ENCODE peak calls at places on chromosomes 4 and X, in eight cellular contexts. A is AG04450, G is fibroblast of lung, F is AG09309, C is astrocyte of the spinal cord, Q is GM12865, V is thoracic aorta, M is mammary epithelial cell. O is an unnamed sample.

GRCh38 chr4:174808836-174809235 is 20.2 kb downstream of the GLRA3 start:
- DNase-seq in A (no peak), G (no peak), F (no peak), C (no peak), Q (no peak), V (no peak), M (no peak), O (no peak)

GRCh38 chrX:118666521-118666920 is 60.9 kb upstream of the IL13RA1 start:
- DNase-seq in A (no peak), G (peak; percentile 16), F (no peak), C (peak; percentile 6), Q (no peak), V (no peak), M (no peak), O (no peak)

GRCh38 chr4:112189754-112190153 is 41.8 kb upstream of the AP1AR start:
- DNase-seq in A (no peak), G (no peak), F (no peak), C (no peak), Q (no peak), V (no peak), M (no peak), O (no peak)

GRCh38 chr4:4595252-4595651 is 53.4 kb upstream of the STX18 start:
- DNase-seq in A (no peak), G (no peak), F (no peak), C (no peak), Q (no peak), V (no peak), M (no peak), O (no peak)

GRCh38 chr4:72255269-72255668 is 223.5 kb downstream of the NPFFR2 start:
- DNase-seq in A (no peak), G (no peak), F (no peak), C (no peak), Q (no peak), V (no peak), M (no peak), O (no peak)

GRCh38 chrX:132956421-132957210 is 1.8 kb downstream of the HS6ST2 start:
- DNase-seq in A (no peak), G (no peak), F (no peak), C (no peak), Q (no peak), V (no peak), M (no peak), O (no peak)

GRCh38 chr4:152659806-152660205 is 20.0 kb downstream of the TMEM154 start:
- DNase-seq in A (no peak), G (no peak), F (no peak), C (no peak), Q (peak; percentile 66), V (no peak), M (no peak), O (no peak)

GRCh38 chrX:138877746-138878145 is 166.2 kb upstream of the FGF13 start:
- DNase-seq in A (no peak), G (peak; percentile 41), F (no peak), C (peak; percentile 8), Q (no peak), V (no peak), M (peak; percentile 84), O (no peak)

GRCh38 chr4:3676196-3676595 is 90.0 kb upstream of the ADRA2C start:
- DNase-seq in A (no peak), G (no peak), F (no peak), C (no peak), Q (no peak), V (no peak), M (no peak), O (no peak)

GRCh38 chr4:179097741-179098140 is 1655.5 kb upstream of the AGA start:
- DNase-seq in A (peak; percentile 1), G (peak; percentile 35), F (no peak), C (peak; percentile 27), Q (peak; percentile 2), V (no peak), M (no peak), O (no peak)

GRCh38 chr4:71126719-71127118 is 133.3 kb downstream of the DCK start:
- DNase-seq in A (peak; percentile 91), G (peak; percentile 99), F (peak; percentile 79), C (peak; percentile 96), Q (no peak), V (no peak), M (peak; percentile 90), O (no peak)

GRCh38 chr4:71254451-71255012 is 84.3 kb upstream of the SLC4A4 start:
- DNase-seq in A (no peak), G (no peak), F (no peak), C (no peak), Q (peak; percentile 33), V (no peak), M (no peak), O (no peak)

DNA sequence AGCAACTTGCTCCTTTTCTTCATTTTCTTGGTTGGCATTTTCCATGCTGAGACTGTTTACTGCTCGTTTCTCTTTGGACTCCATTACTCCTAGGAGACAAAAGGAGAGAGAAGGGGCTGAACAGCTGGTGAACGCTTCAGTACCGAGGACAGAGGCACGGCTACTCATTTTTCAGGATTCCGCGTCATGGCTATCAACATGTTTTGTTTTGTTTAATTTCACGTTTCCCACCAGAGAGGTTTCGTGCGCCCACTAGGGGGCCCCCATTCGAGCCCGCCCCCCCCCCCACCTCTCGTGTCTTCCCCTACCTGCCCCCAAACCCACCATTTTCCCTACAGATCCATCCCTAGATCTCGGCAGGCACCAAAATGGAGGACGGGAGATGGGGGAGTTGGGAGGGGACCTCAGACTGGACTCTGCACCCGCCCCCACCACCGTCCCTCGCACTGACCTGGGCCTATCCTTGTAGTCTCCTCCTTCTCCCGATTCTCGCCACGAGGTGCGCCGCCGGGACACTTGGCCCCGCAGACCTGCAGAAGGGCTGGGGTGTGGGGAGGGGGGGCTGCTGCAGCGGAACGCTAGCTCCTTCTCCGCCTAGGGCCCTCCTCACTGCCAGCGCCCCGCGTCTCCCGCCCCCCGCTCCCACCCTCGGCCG is 653 bp downstream of the BEX1 start:
- DNase-seq in A (no peak), G (peak; percentile 26), F (no peak), C (peak; percentile 14), Q (no peak), V (no peak), M (peak; percentile 9), O (peak; percentile 14)
- H3K4me3 ChIP-seq in A (no peak overlapping the region), G (no peak overlapping the region), F (peak overlapping the region; percentile 45), C (peak overlapping the region; percentile 22), Q (no peak overlapping the region), V (peak overlapping the region; percentile 42), M (no peak overlapping the region), O (peak overlapping the region; percentile 57)

DNA sequence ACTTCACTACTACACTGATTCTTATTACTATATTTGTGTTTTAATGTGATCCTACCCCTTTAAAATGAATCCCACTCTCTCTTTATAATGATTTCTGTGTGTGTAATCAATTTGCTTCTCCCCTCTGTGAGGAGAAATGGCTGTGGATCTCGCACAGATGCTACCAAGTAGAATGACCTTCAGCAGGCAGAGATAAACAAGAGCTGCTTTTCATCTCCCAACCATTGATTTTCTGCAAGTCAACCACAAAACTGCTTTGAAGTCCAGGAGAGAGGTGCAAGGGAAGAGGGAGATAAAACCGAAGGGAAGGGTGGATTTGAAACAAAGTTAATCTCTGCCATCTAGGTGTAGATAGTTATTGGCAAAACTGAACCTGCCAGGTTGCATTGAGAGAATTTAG is 141.6 kb downstream of the NPNT start:
- DNase-seq in A (no peak), G (no peak), F (no peak), C (no peak), Q (no peak), V (no peak), M (no peak), O (no peak)
- TF ChIP-seq CTCF in A (no peak), G (no peak), F (no peak), C (no peak), Q (no peak), V (no peak), M (no peak), O (no peak)

GRCh38 chr4:94721310-94721709 is 36.4 kb upstream of the BMPR1B start:
- DNase-seq in A (no peak), G (no peak), F (no peak), C (no peak), Q (no peak), V (no peak), M (no peak), O (no peak)

GRCh38 chr4:94726524-94727123 is 31.1 kb upstream of the BMPR1B start:
- DNase-seq in A (no peak), G (no peak), F (no peak), C (no peak), Q (no peak), V (no peak), M (no peak), O (no peak)

GRCh38 chr4:94722748-94723147 is 35.0 kb upstream of the BMPR1B start:
- DNase-seq in A (no peak), G (no peak), F (no peak), C (no peak), Q (no peak), V (no peak), M (no peak), O (no peak)

GRCh38 chr4:94722270-94722669 is 35.5 kb upstream of the BMPR1B start:
- DNase-seq in A (no peak), G (no peak), F (no peak), C (no peak), Q (no peak), V (no peak), M (no peak), O (no peak)

DNA sequence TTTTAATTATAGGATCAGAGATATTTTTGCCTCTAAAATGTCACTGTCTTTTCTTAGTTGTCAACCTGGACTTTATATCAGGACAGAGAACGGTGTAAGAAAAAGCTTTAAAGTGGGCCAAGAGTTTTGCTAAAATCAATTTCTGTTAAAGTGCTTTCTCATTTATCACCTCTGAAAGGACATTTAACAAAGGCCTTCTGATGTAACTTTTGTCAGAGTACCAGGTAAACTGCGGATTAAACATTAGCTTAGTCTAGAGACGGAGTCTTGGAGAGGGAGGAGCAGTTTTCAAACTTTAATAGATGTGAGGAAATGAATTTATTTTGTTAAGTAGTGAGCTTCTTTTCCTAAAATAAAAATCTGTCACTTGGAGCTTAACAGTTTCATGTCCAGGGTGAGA is 33.7 kb upstream of the BMPR1B start:
- DNase-seq in A (no peak), G (no peak), F (no peak), C (no peak), Q (no peak), V (no peak), M (no peak), O (no peak)
- H3K4me3 ChIP-seq in A (no peak overlapping the region), G (no peak overlapping the region), F (no peak overlapping the region), C (no peak overlapping the region), Q (no peak overlapping the region), V (no peak overlapping the region), M (no peak overlapping the region), O (no peak overlapping the region)

GRCh38 chr4:92253986-92254671 is 49.6 kb upstream of the GRID2 start:
- DNase-seq in A (no peak), G (no peak), F (no peak), C (no peak), Q (no peak), V (no peak), M (no peak), O (no peak)

GRCh38 chr4:92255920-92256244 is 47.9 kb upstream of the GRID2 start:
- DNase-seq in A (no peak), G (no peak), F (no peak), C (no peak), Q (no peak), V (no peak), M (no peak), O (no peak)

GRCh38 chr4:92253550-92253949 is 50.2 kb upstream of the GRID2 start:
- DNase-seq in A (no peak), G (no peak), F (no peak), C (no peak), Q (no peak), V (no peak), M (no peak), O (no peak)

GRCh38 chr4:92252846-92253245 is 50.9 kb upstream of the GRID2 start:
- DNase-seq in A (no peak), G (no peak), F (no peak), C (no peak), Q (no peak), V (no peak), M (no peak), O (no peak)

GRCh38 chr4:92254767-92255442 is 48.9 kb upstream of the GRID2 start:
- DNase-seq in A (no peak), G (no peak), F (no peak), C (no peak), Q (no peak), V (no peak), M (no peak), O (no peak)
- TF ChIP-seq CTCF in A (no peak), G (no peak), F (no peak), C (no peak), Q (no peak), V (no peak), M (no peak), O (no peak)

O was measured in retinal pigment epithelial cell.